ENCODE peak calls at places on chromosomes 7 and 10, in eight cellular contexts. G is bronchial epithelial cell, W is psoas muscle, M is GM06990, V is OCI-LY7, L is endodermal cell, A is mammary epithelial cell, X is colonic mucosa. T is an unnamed sample.

GRCh38 chr10:77867124-77867715 is 59.3 kb downstream of the DLG5 start:
- DNase-seq in G (peak; percentile 39), W (no peak), M (no peak), V (no peak), L (no peak), A (no peak), X (no peak), T (no peak)

GRCh38 chr10:8061274-8062211 is 7.1 kb downstream of the GATA3 start:
- DNase-seq in G (no peak), W (no peak), M (peak; percentile 52), V (no peak), L (peak; percentile 86), A (peak; percentile 55), X (no peak), T (no peak)

GRCh38 chr7:119782286-119782685 is 490.7 kb upstream of the KCND2 start:
- DNase-seq in G (no peak), W (no peak), M (no peak), V (no peak), L (no peak), A (no peak), X (no peak), T (no peak)

GRCh38 chr10:68184546-68184945 is 47.4 kb downstream of the ATOH7 start:
- DNase-seq in G (no peak), W (no peak), M (no peak), V (no peak), L (no peak), A (no peak), X (no peak), T (no peak)

GRCh38 chr7:124690840-124691239 is 74.8 kb downstream of the GPR37 start:
- DNase-seq in G (no peak), W (no peak), M (no peak), V (no peak), L (no peak), A (no peak), X (no peak), T (no peak)

GRCh38 chr10:23342213-23342884 is 2.2 kb downstream of the C10orf67 start:
- DNase-seq in G (no peak), W (no peak), M (no peak), V (no peak), L (no peak), A (no peak), X (no peak), T (no peak)

GRCh38 chr7:158702196-158702595 is 2.4 kb downstream of the NCAPG2 start:
- DNase-seq in G (no peak), W (no peak), M (no peak), V (no peak), L (no peak), A (no peak), X (no peak), T (no peak)

GRCh38 chr7:2146676-2147472 is 85.9 kb downstream of the MAD1L1 start:
- DNase-seq in G (no peak), W (no peak), M (no peak), V (no peak), L (no peak), A (no peak), X (no peak), T (no peak)

GRCh38 chr10:73827346-73828089 is 16.1 kb upstream of the NDST2 start:
- DNase-seq in G (peak; percentile 34), W (no peak), M (no peak), V (no peak), L (no peak), A (peak; percentile 41), X (no peak), T (no peak)

GRCh38 chr10:101214446-101215396 is 14.5 kb downstream of the LBX1 start:
- DNase-seq in G (peak; percentile 27), W (peak; percentile 66), M (peak; percentile 68), V (peak; percentile 81), L (peak; percentile 95), A (peak; percentile 47), X (peak; percentile 71), T (no peak)

GRCh38 chr10:111430070-111430469 is 353.2 kb downstream of the ADRA2A start:
- DNase-seq in G (no peak), W (no peak), M (no peak), V (no peak), L (no peak), A (no peak), X (no peak), T (no peak)

GRCh38 chr10:114367041-114367675 is 37.1 kb downstream of the AFAP1L2 start:
- DNase-seq in G (no peak), W (no peak), M (no peak), V (no peak), L (no peak), A (no peak), X (no peak), T (no peak)

GRCh38 chr10:47025540-47026300 is 114.5 kb downstream of the PTPN20 start:
- DNase-seq in G (no peak), W (peak; percentile 63), M (no peak), V (no peak), L (peak; percentile 32), A (no peak), X (no peak), T (no peak)

GRCh38 chr10:29590598-29591415 is 44.0 kb downstream of the SVIL start:
- DNase-seq in G (peak; percentile 60), W (no peak), M (no peak), V (peak; percentile 24), L (no peak), A (peak; percentile 62), X (peak; percentile 40), T (no peak)

GRCh38 chr10:100670828-100671479 is 74.4 kb upstream of the PAX2 start:
- DNase-seq in G (no peak), W (peak; percentile 33), M (peak; percentile 54), V (peak; percentile 47), L (peak; percentile 90), A (no peak), X (peak; percentile 42), T (no peak)

GRCh38 chr10:60236869-60237524 is 152.7 kb downstream of the ANK3 start:
- DNase-seq in G (peak; percentile 44), W (peak; percentile 15), M (peak; percentile 83), V (peak; percentile 97), L (no peak), A (no peak), X (peak; percentile 23), T (peak; percentile 56)

GRCh38 chr10:114180937-114181336 is 1.8 kb downstream of the TDRD1 start:
- DNase-seq in G (no peak), W (no peak), M (no peak), V (no peak), L (no peak), A (no peak), X (no peak), T (no peak)

GRCh38 chr10:127737563-127738511 is 852 bp downstream of the FOXI2 start:
- DNase-seq in G (no peak), W (no peak), M (no peak), V (no peak), L (peak; percentile 72), A (no peak), X (no peak), T (peak; percentile 72)

GRCh38 chr10:127735156-127735555 is 1.8 kb upstream of the FOXI2 start:
- DNase-seq in G (no peak), W (no peak), M (no peak), V (no peak), L (peak; percentile 55), A (no peak), X (no peak), T (no peak)

GRCh38 chr10:127735723-127736221 is 1.2 kb upstream of the FOXI2 start:
- DNase-seq in G (no peak), W (no peak), M (no peak), V (no peak), L (peak; percentile 80), A (no peak), X (no peak), T (no peak)

GRCh38 chr10:127736915-127737562 is at the start of gene FOXI2:
- DNase-seq in G (no peak), W (no peak), M (no peak), V (no peak), L (peak; percentile 93), A (no peak), X (no peak), T (peak; percentile 49)

GRCh38 chr10:127736222-127736914 is 617 bp upstream of the FOXI2 start:
- DNase-seq in G (no peak), W (no peak), M (no peak), V (no peak), L (peak; percentile 85), A (no peak), X (no peak), T (peak; percentile 60)
- H3K4me3 ChIP-seq in G (no peak overlapping the region), W (no peak overlapping the region), M (no peak overlapping the region), V (no peak overlapping the region), L (peak overlapping the region; percentile 55), A (no peak overlapping the region), X (no peak overlapping the region), T (no peak overlapping the region)

DNA sequence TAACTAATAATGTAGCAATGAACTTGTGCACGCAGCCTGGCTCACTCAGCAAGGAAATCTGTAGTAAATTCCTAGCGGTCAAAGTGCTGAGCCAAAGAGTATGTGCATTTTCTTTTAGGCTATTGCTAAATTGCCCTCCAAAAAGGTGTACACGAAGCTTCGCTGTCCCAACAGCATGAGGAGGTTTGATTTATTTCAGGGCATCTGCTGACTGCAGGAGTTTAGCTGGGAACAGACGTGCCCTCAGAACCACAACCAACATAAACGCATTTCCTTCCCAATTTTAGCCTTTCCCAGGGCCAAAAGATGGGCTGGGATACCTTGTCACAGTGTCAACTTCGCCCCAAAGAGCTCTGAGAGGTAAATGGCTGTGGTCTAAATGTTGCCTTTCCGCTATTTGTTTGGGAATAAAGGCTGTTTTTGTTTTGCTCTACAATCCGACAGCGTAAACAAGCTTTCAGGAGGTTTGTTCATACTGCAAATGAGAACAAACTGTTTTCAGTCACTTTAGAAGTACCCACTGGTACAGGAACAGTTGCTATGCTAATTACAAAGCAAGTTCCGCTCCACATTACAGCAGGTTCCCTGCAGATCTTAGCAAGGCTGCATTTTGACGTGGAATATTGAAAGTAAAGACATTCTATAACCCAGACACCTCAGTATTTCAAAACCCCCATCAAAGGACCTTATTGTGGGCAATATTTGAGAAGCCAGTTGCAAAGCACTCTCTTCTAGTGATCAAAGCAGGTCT is 16.7 kb downstream of the VSIR start:
- DNase-seq in G (no peak), W (no peak), M (no peak), V (no peak), L (no peak), A (no peak), X (no peak), T (no peak)
- H3K36me3 ChIP-seq in G (peaks cover 2% of the 10 kb centered on the region), W (peaks cover 26% of the 10 kb centered on the region), M (peaks cover 4% of the 10 kb centered on the region), V (no peaks in the 10 kb centered on the region), L (no peaks in the 10 kb centered on the region), A (no peaks in the 10 kb centered on the region), X (no peaks in the 10 kb centered on the region), T (no peaks in the 10 kb centered on the region)

DNA sequence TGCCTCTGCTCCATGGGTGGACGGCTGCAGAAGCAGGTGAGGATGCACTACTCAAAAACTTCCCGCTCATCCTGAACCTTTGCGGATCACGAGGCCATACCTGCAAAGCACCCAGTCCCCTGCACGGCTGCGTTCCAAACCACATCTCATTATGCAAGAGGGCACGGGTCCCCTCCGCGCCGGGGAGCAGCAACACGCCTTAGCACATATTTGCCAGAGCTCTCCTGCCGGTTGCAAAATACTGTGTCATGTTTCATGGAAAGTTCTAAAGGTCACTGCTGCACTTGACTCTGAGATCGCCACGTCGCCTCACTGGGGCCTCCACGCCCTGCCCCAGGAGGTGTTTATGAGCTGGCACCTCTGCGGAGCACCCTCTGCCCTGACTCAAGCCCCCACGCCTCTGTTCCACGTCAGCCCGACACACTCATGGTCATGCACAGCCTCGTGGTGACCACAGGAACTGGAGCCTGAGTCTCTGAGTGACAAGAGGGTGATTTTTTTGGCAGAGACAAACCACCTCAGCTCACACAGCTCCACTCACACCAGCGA is 131.8 kb downstream of the PRKAG2 start:
- DNase-seq in G (peak; percentile 84), W (peak; percentile 84), M (no peak), V (no peak), L (peak; percentile 48), A (peak; percentile 61), X (peak; percentile 83), T (peak; percentile 92)
- TF ChIP-seq CTCF in G (peak; percentile 64), W (peak; percentile 37), M (peak; percentile 12), V (no peak), L (peak; percentile 21), A (peak; percentile 45), X (peak; percentile 34), T (peak; percentile 27)

GRCh38 chr7:45157653-45158401 is at the start of gene RAMP3:
- DNase-seq in G (no peak), W (peak; percentile 30), M (no peak), V (no peak), L (peak; percentile 64), A (no peak), X (no peak), T (peak; percentile 74)
- H3K4me3 ChIP-seq in G (no peak within 1 kb of the TSS), W (peak within 1 kb of the TSS; percentile 60), M (no peak within 1 kb of the TSS), V (no peak within 1 kb of the TSS), L (no peak within 1 kb of the TSS), A (no peak within 1 kb of the TSS), X (no peak within 1 kb of the TSS), T (peak within 1 kb of the TSS; percentile 50)

T was measured in kidney.